ENCODE peak calls at places on chromosomes 11 and 22, in nine cellular contexts. G is SK-N-SH, F is tibial artery, R is cardiac muscle cell, D is RWPE2, B is hepatocyte, Q is transverse colon, S is psoas muscle, M is PC-3. V is an unnamed sample. For H3K27me3, the result is how much of the 10 kb centered on the place peaks cover.

GRCh38 chr22:50474711-50475651 is at the start of gene SBF1:
- DNase-seq in G (peak), F (peak), R (peak), D (peak), B (peak), Q (peak), S (peak), M (peak), V (peak)

GRCh38 chr11:65577756-65578109 is 1.9 kb downstream of the EHBP1L1 start:
- DNase-seq in G (no peak), F (no peak), R (no peak), D (no peak), B (no peak), Q (peak), S (no peak), M (no peak), V (no peak)

GRCh38 chr11:64971421-64972233 is at the start of gene MAJIN:
- DNase-seq in G (no peak), F (peak), R (no peak), D (no peak), B (peak), Q (peak), S (peak), M (peak), V (peak)

GRCh38 chr11:32440920-32441319 is 5.6 kb upstream of the WT1 start:
- DNase-seq in G (no peak), F (no peak), R (no peak), D (no peak), B (no peak), Q (no peak), S (no peak), M (no peak), V (no peak)

GRCh38 chr11:31815743-31816466 is 4.8 kb upstream of the PAX6 start:
- DNase-seq in G (peak), F (no peak), R (no peak), D (no peak), B (no peak), Q (no peak), S (no peak), M (no peak), V (no peak)

GRCh38 chr11:105073486-105074200 is 28.5 kb upstream of the CARD16 start:
- DNase-seq in G (no peak), F (no peak), R (no peak), D (no peak), B (no peak), Q (no peak), S (no peak), M (no peak), V (no peak)

GRCh38 chr22:35437038-35437437 is 37.1 kb downstream of the MCM5 start:
- DNase-seq in G (peak), F (no peak), R (no peak), D (no peak), B (no peak), Q (no peak), S (no peak), M (peak), V (no peak)

GRCh38 chr11:122042981-122043380 is 73.0 kb downstream of the BLID start:
- DNase-seq in G (no peak), F (no peak), R (no peak), D (no peak), B (no peak), Q (no peak), S (no peak), M (no peak), V (no peak)

GRCh38 chr11:2129323-2129698 is 9.9 kb downstream of the IGF2 start:
- DNase-seq in G (no peak), F (no peak), R (no peak), D (no peak), B (no peak), Q (no peak), S (no peak), M (no peak), V (no peak)

GRCh38 chr22:48905206-48905975 is 922.3 kb downstream of the BRD1 start:
- DNase-seq in G (no peak), F (no peak), R (no peak), D (peak), B (no peak), Q (no peak), S (no peak), M (no peak), V (no peak)

GRCh38 chr22:35995772-35996171 is 32.9 kb downstream of the RBFOX2 start:
- DNase-seq in G (no peak), F (peak), R (no peak), D (no peak), B (peak), Q (peak), S (peak), M (peak), V (no peak)

GRCh38 chr22:47164514-47165337 is 402.3 kb downstream of the TBC1D22A start:
- DNase-seq in G (no peak), F (peak), R (no peak), D (no peak), B (no peak), Q (peak), S (no peak), M (no peak), V (no peak)

GRCh38 chr22:40668611-40669390 is 10.5 kb upstream of the MCHR1 start:
- DNase-seq in G (no peak), F (no peak), R (no peak), D (no peak), B (peak), Q (no peak), S (no peak), M (peak), V (no peak)

GRCh38 chr11:50164050-50164449 is 131.4 kb downstream of the OR4C45 start:
- DNase-seq in G (no peak), F (no peak), R (no peak), D (peak), B (no peak), Q (no peak), S (no peak), M (no peak), V (no peak)

GRCh38 chr22:19805821-19806212 is 45.2 kb downstream of the TBX1 start:
- DNase-seq in G (peak), F (peak), R (no peak), D (no peak), B (peak), Q (peak), S (no peak), M (peak), V (no peak)

GRCh38 chr22:27772370-27773235 is 29.0 kb downstream of the MN1 start:
- DNase-seq in G (no peak), F (no peak), R (no peak), D (no peak), B (no peak), Q (no peak), S (peak), M (no peak), V (no peak)

GRCh38 chr22:43996981-43997265 is 27.2 kb upstream of the PARVB start:
- DNase-seq in G (no peak), F (no peak), R (no peak), D (no peak), B (no peak), Q (no peak), S (no peak), M (no peak), V (no peak)

GRCh38 chr11:66619080-66619554 is 2.7 kb downstream of the RBM14 start:
- DNase-seq in G (no peak), F (no peak), R (peak), D (no peak), B (peak), Q (no peak), S (no peak), M (no peak), V (no peak)

GRCh38 chr11:116144387-116144958 is 628.3 kb downstream of the BUD13 start:
- DNase-seq in G (no peak), F (no peak), R (no peak), D (no peak), B (no peak), Q (no peak), S (no peak), M (no peak), V (no peak)

GRCh38 chr11:34614334-34615113 is 6.4 kb upstream of the EHF start:
- DNase-seq in G (no peak), F (no peak), R (peak), D (no peak), B (no peak), Q (no peak), S (no peak), M (no peak), V (peak)

GRCh38 chr11:10375280-10376048 is 70.6 kb downstream of the ADM start:
- DNase-seq in G (no peak), F (no peak), R (no peak), D (no peak), B (no peak), Q (no peak), S (no peak), M (peak), V (no peak)

GRCh38 chr22:30434775-30435315 is 9.3 kb downstream of the MTFP1 start:
- DNase-seq in G (no peak), F (no peak), R (no peak), D (no peak), B (no peak), Q (no peak), S (no peak), M (no peak), V (no peak)

GRCh38 chr11:117825538-117826359 is 1.2 kb upstream of the FXYD2 start:
- DNase-seq in G (no peak), F (no peak), R (no peak), D (no peak), B (no peak), Q (peak), S (no peak), M (no peak), V (no peak)

GRCh38 chr11:46322759-46323158 is 24.5 kb upstream of the DGKZ start:
- DNase-seq in G (no peak), F (no peak), R (no peak), D (no peak), B (no peak), Q (no peak), S (no peak), M (no peak), V (no peak)

GRCh38 chr11:128630367-128631230 is 43.2 kb upstream of the ETS1 start:
- DNase-seq in G (peak), F (peak), R (peak), D (no peak), B (peak), Q (peak), S (peak), M (peak), V (peak)

GRCh38 chr22:47996446-47996857 is 1234.0 kb downstream of the TBC1D22A start:
- DNase-seq in G (no peak), F (no peak), R (no peak), D (no peak), B (no peak), Q (peak), S (no peak), M (no peak), V (peak)

GRCh38 chr22:18997925-18998315 is 61.8 kb upstream of the PRODH start:
- DNase-seq in G (no peak), F (no peak), R (no peak), D (no peak), B (no peak), Q (no peak), S (no peak), M (no peak), V (no peak)

GRCh38 chr11:100930185-100930778 is 199.3 kb downstream of the PGR start:
- DNase-seq in G (peak), F (no peak), R (peak), D (no peak), B (peak), Q (no peak), S (no peak), M (peak), V (no peak)

GRCh38 chr22:26330971-26331625 is 98.0 kb upstream of the ASPHD2 start:
- DNase-seq in G (peak), F (no peak), R (peak), D (no peak), B (peak), Q (peak), S (no peak), M (peak), V (no peak)

GRCh38 chr11:65362966-65363365 is 8.4 kb downstream of the TIGD3 start:
- DNase-seq in G (no peak), F (no peak), R (no peak), D (no peak), B (no peak), Q (no peak), S (no peak), M (no peak), V (no peak)

GRCh38 chr11:6992457-6993431 is 27.4 kb downstream of the ZNF214 start:
- DNase-seq in G (no peak), F (no peak), R (no peak), D (no peak), B (peak), Q (no peak), S (no peak), M (peak), V (no peak)

GRCh38 chr11:23151819-23152218 is 291.5 kb upstream of the CCDC179 start:
- DNase-seq in G (no peak), F (no peak), R (no peak), D (no peak), B (no peak), Q (no peak), S (no peak), M (no peak), V (no peak)

GRCh38 chr11:540583-541432 is 3.5 kb downstream of the LRRC56 start:
- DNase-seq in G (no peak), F (no peak), R (no peak), D (peak), B (peak), Q (no peak), S (no peak), M (no peak), V (no peak)

GRCh38 chr11:65852508-65853248 is 5.3 kb downstream of the CFL1 start:
- DNase-seq in G (peak), F (no peak), R (no peak), D (no peak), B (peak), Q (peak), S (no peak), M (no peak), V (no peak)

GRCh38 chr11:118785362-118785761 is 5.6 kb downstream of the DDX6 start:
- DNase-seq in G (no peak), F (no peak), R (no peak), D (no peak), B (peak), Q (no peak), S (no peak), M (peak), V (no peak)

GRCh38 chr11:24575392-24575791 is 78.5 kb downstream of the LUZP2 start:
- DNase-seq in G (no peak), F (no peak), R (no peak), D (no peak), B (no peak), Q (no peak), S (no peak), M (peak), V (no peak)

DNA sequence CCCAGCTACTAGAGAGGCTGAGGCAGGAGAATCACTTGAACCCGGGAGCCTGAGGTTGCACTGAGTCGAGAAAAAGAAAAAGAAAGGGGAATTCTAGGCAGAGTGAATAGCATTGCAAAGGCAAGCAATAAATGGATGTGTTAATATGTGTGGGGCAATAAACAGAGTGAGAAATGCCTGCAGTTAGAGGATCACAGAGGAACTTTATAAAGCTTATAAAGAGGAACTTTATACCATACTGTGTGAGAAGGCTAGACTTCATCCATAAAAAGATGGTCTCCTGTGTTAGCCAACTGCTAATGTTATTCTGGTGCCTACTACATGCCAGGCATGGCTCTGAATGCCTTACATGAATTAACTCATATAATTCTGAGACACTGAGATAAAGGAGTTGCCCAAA is 843 bp downstream of the B3GNT6 start:
- DNase-seq in G (no peak), F (no peak), R (no peak), D (no peak), B (no peak), Q (no peak), S (no peak), M (no peak), V (no peak)
- H3K4me3 ChIP-seq in G (no peak), F (no peak), R (no peak), D (no peak), B (no peak), Q (peak), S (no peak), M (no peak), V (no peak)

DNA sequence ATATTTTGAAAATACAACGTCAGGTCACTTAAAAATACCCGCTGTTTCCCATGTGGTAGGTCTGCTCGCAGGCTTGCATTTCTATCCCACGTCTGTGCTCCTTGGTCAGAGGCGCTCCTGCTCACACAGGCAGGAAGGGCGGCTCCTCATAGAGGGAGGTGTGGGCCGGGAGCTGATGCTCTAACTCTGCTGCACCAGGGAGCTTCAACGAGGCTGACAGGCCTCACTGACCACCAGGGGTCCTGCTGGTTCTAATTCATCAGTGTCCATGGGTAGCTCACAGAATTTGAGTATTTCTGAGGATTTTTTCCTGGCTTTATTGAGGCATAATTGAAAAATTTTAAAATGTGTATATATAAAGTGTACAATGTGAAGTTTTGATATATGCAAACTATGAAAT is 68.5 kb downstream of the PIWIL3 start:
- DNase-seq in G (peak), F (no peak), R (no peak), D (no peak), B (no peak), Q (no peak), S (no peak), M (no peak), V (no peak)
- TF ChIP-seq CTCF in G (peak), F (no peak), R (peak), D (no peak), B (peak), Q (no peak), S (peak), M (peak), V (no peak)

DNA sequence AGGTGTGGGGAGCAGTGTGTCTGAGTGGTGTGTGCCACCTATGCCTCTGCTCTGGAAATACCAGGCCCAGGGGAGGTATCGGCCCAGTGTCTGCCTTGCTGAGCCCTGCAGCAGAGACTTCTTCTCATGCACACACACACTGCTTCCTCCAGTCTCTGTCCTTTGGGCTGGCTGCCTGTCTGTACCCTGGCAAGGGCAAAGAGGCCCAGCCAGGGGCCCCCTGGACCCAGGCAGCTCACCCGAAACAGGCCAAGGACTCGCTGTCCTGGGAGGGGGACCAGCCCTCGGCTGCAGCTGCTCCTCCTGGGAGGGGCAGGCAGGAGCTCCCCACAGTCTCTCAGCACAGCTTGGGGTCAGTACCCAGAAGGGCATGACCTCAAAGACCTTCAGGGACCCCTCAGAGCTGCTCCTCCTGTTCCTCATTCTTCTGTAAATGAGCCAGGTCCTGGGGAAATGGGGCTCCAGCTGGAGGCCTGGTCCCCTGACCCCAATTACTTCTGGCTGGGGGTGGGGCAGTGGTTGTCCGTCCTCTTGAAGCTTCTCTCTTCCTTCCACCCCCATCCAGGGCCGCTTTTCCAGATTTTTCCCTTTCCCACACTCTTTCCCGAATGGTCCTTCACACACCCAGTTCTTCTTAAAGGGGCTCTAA is 24.5 kb upstream of the ALX4 start:
- DNase-seq in G (no peak), F (no peak), R (no peak), D (peak), B (no peak), Q (no peak), S (no peak), M (no peak), V (no peak)
- H3K27me3 ChIP-seq in G (under half), F (under half), R (half or more), D (half or more), B (half or more), Q (half or more), S (under half), M (half or more), V (under half)

DNA sequence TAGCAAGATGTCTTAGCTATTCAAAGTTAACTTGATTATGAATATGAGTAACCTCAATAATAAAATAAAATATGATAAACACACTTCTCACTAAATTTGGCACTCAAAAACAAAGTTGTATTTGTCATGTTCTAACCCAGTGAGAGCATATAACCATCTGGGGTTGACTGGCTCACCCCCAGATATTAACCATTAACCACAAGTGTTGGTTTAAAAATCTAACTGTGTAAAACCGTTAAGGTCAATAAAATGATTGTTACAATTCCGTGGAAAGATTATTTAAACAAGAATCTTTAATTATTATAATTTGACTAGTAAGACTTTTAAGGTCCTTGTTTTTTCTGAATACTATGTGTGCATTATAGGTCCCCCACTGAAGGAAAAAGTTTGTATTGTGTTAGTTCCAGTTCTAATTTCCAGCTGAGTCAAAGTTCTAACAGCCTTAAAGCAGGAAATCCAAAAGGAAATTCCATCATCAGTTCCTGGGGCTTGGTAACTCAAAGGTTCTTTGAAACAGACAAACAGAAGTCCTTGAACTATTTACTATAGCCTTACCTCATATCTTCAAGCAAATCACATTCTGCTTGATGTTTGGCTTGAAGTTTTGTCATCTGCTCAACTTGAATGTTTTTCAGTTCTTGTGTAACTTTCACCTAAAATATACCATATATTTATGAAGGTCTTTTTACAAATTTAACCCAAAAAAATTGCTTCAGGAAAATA is 2.5 kb downstream of the FCHSD2 start:
- DNase-seq in G (no peak), F (no peak), R (no peak), D (no peak), B (no peak), Q (no peak), S (no peak), M (peak), V (no peak)
- H3K4me3 ChIP-seq in G (peak), F (peak), R (peak), D (no peak), B (peak), Q (no peak), S (peak), M (peak), V (peak)

DNA sequence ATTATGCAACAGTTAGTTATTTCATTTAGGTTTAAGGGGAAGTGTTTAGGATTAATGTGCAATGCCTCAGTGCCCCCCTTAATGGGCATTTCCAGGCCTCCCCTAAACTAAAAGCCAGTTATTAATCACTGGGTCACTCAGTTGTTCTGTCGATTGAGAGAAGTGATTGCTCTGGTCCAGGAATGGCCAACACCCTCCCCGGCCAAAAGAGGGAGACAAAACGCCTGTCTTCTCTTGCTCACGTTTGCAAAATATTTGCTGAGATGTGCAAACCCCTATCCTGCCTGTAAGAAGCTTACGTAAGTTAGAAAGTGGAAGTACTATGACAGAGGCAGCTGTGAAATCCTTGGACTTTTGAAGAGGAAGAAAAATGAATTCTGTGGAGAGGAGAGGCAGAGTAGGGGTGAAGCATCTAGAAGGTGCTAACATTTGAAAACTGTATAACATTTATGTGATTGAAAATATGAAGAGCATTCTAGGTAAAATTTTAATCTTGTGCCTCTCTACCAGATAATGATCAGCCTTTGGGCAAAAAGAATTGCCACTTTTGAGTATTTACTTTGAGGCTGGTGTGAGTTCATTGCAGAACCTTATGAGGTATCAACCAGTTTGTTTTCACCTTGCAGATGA is 37.7 kb downstream of the NTM start:
- DNase-seq in G (peak), F (peak), R (peak), D (no peak), B (peak), Q (no peak), S (no peak), M (peak), V (no peak)
- TF ChIP-seq CTCF in G (no peak), F (no peak), R (peak), D (peak), B (peak), Q (peak), S (no peak), M (peak), V (peak)